ENCODE peak calls at places on chromosomes 16 and 17, in eight cellular contexts. One of them, this sample, is unnamed.

GRCh38 chr17:8649157-8650118 is 18.9 kb upstream of the MYH10 start:
- DNase-seq in left ventricle myocardium inferior: no peak
- DNase-seq in IMR-90: peak; percentile 95
- DNase-seq in HCT116: no peak
- DNase-seq in effector memory CD4-positive, alpha-beta T cell: no peak
- DNase-seq in BE2C: no peak
- DNase-seq in ascending aorta: peak; percentile 96
- DNase-seq in GM23248: peak; percentile 100
- DNase-seq in this sample: no peak

GRCh38 chr16:83779881-83780280 is 27.9 kb upstream of the HSBP1 start:
- DNase-seq in left ventricle myocardium inferior: no peak
- DNase-seq in IMR-90: peak; percentile 59
- DNase-seq in HCT116: no peak
- DNase-seq in effector memory CD4-positive, alpha-beta T cell: no peak
- DNase-seq in BE2C: no peak
- DNase-seq in ascending aorta: no peak
- DNase-seq in GM23248: peak; percentile 48
- DNase-seq in this sample: no peak

GRCh38 chr16:27174798-27175197 is 28.5 kb upstream of the KDM8 start:
- DNase-seq in left ventricle myocardium inferior: no peak
- DNase-seq in IMR-90: peak; percentile 53
- DNase-seq in HCT116: no peak
- DNase-seq in effector memory CD4-positive, alpha-beta T cell: no peak
- DNase-seq in BE2C: no peak
- DNase-seq in ascending aorta: no peak
- DNase-seq in GM23248: peak; percentile 77
- DNase-seq in this sample: no peak

GRCh38 chr17:56778898-56779297 is 54.8 kb downstream of the C17orf67 start:
- DNase-seq in left ventricle myocardium inferior: no peak
- DNase-seq in IMR-90: no peak
- DNase-seq in HCT116: no peak
- DNase-seq in effector memory CD4-positive, alpha-beta T cell: no peak
- DNase-seq in BE2C: no peak
- DNase-seq in ascending aorta: no peak
- DNase-seq in GM23248: no peak
- DNase-seq in this sample: no peak

GRCh38 chr16:4515611-4516233 is 22.9 kb downstream of the CDIP1 start:
- DNase-seq in left ventricle myocardium inferior: no peak
- DNase-seq in IMR-90: no peak
- DNase-seq in HCT116: no peak
- DNase-seq in effector memory CD4-positive, alpha-beta T cell: no peak
- DNase-seq in BE2C: no peak
- DNase-seq in ascending aorta: no peak
- DNase-seq in GM23248: no peak
- DNase-seq in this sample: no peak

GRCh38 chr16:5231246-5231759 is 133.7 kb upstream of the EEF2KMT start:
- DNase-seq in left ventricle myocardium inferior: no peak
- DNase-seq in IMR-90: no peak
- DNase-seq in HCT116: no peak
- DNase-seq in effector memory CD4-positive, alpha-beta T cell: no peak
- DNase-seq in BE2C: no peak
- DNase-seq in ascending aorta: no peak
- DNase-seq in GM23248: no peak
- DNase-seq in this sample: no peak

GRCh38 chr17:4635823-4636375 is 5.6 kb downstream of the ALOX15 start:
- DNase-seq in left ventricle myocardium inferior: no peak
- DNase-seq in IMR-90: no peak
- DNase-seq in HCT116: no peak
- DNase-seq in effector memory CD4-positive, alpha-beta T cell: no peak
- DNase-seq in BE2C: no peak
- DNase-seq in ascending aorta: peak; percentile 46
- DNase-seq in GM23248: no peak
- DNase-seq in this sample: no peak

GRCh38 chr17:79440251-79440650 is 170.6 kb downstream of the RBFOX3 start:
- DNase-seq in left ventricle myocardium inferior: no peak
- DNase-seq in IMR-90: no peak
- DNase-seq in HCT116: no peak
- DNase-seq in effector memory CD4-positive, alpha-beta T cell: no peak
- DNase-seq in BE2C: no peak
- DNase-seq in ascending aorta: no peak
- DNase-seq in GM23248: no peak
- DNase-seq in this sample: no peak

GRCh38 chr17:37610971-37611370 is 1.8 kb upstream of the SYNRG start:
- DNase-seq in left ventricle myocardium inferior: no peak
- DNase-seq in IMR-90: peak; percentile 6
- DNase-seq in HCT116: no peak
- DNase-seq in effector memory CD4-positive, alpha-beta T cell: no peak
- DNase-seq in BE2C: no peak
- DNase-seq in ascending aorta: no peak
- DNase-seq in GM23248: peak; percentile 7
- DNase-seq in this sample: no peak

GRCh38 chr16:85234310-85235235 is 122.3 kb upstream of the CIBAR2 start:
- DNase-seq in left ventricle myocardium inferior: peak; percentile 67
- DNase-seq in IMR-90: peak; percentile 85
- DNase-seq in HCT116: no peak
- DNase-seq in effector memory CD4-positive, alpha-beta T cell: no peak
- DNase-seq in BE2C: peak; percentile 85
- DNase-seq in ascending aorta: peak; percentile 79
- DNase-seq in GM23248: peak; percentile 85
- DNase-seq in this sample: peak; percentile 75
- H3K4me3 ChIP-seq in left ventricle myocardium inferior: peak overlapping the region; percentile 60
- H3K4me3 ChIP-seq in IMR-90: peak overlapping the region; percentile 41
- H3K4me3 ChIP-seq in HCT116: peak overlapping the region; percentile 61
- H3K4me3 ChIP-seq in effector memory CD4-positive, alpha-beta T cell: no peak overlapping the region
- H3K4me3 ChIP-seq in BE2C: peak overlapping the region; percentile 53
- H3K4me3 ChIP-seq in ascending aorta: peak overlapping the region; percentile 48
- H3K4me3 ChIP-seq in GM23248: peak overlapping the region; percentile 71
- H3K4me3 ChIP-seq in this sample: no peak overlapping the region

GRCh38 chr16:11312718-11313492 is 31.8 kb upstream of the PRM1 start:
- DNase-seq in left ventricle myocardium inferior: no peak
- DNase-seq in IMR-90: peak; percentile 78
- DNase-seq in HCT116: peak; percentile 40
- DNase-seq in effector memory CD4-positive, alpha-beta T cell: no peak
- DNase-seq in BE2C: no peak
- DNase-seq in ascending aorta: no peak
- DNase-seq in GM23248: peak; percentile 47
- DNase-seq in this sample: no peak

GRCh38 chr16:11308493-11309283 is 27.6 kb upstream of the PRM1 start:
- DNase-seq in left ventricle myocardium inferior: no peak
- DNase-seq in IMR-90: no peak
- DNase-seq in HCT116: no peak
- DNase-seq in effector memory CD4-positive, alpha-beta T cell: no peak
- DNase-seq in BE2C: peak; percentile 55
- DNase-seq in ascending aorta: no peak
- DNase-seq in GM23248: no peak
- DNase-seq in this sample: no peak

GRCh38 chr16:11310997-11311561 is 29.9 kb upstream of the PRM1 start:
- DNase-seq in left ventricle myocardium inferior: no peak
- DNase-seq in IMR-90: no peak
- DNase-seq in HCT116: no peak
- DNase-seq in effector memory CD4-positive, alpha-beta T cell: no peak
- DNase-seq in BE2C: no peak
- DNase-seq in ascending aorta: no peak
- DNase-seq in GM23248: no peak
- DNase-seq in this sample: no peak

GRCh38 chr16:11309895-11310633 is 28.9 kb upstream of the PRM1 start:
- DNase-seq in left ventricle myocardium inferior: no peak
- DNase-seq in IMR-90: no peak
- DNase-seq in HCT116: no peak
- DNase-seq in effector memory CD4-positive, alpha-beta T cell: no peak
- DNase-seq in BE2C: peak; percentile 65
- DNase-seq in ascending aorta: no peak
- DNase-seq in GM23248: no peak
- DNase-seq in this sample: no peak

GRCh38 chr16:11310634-11310977 is 29.5 kb upstream of the PRM1 start:
- DNase-seq in left ventricle myocardium inferior: no peak
- DNase-seq in IMR-90: no peak
- DNase-seq in HCT116: no peak
- DNase-seq in effector memory CD4-positive, alpha-beta T cell: no peak
- DNase-seq in BE2C: no peak
- DNase-seq in ascending aorta: no peak
- DNase-seq in GM23248: no peak
- DNase-seq in this sample: no peak
- H3K4me1 ChIP-seq in left ventricle myocardium inferior: peaks cover 6% of the 10 kb centered on the region
- H3K4me1 ChIP-seq in IMR-90: peaks cover 22% of the 10 kb centered on the region
- H3K4me1 ChIP-seq in HCT116: peaks cover 40% of the 10 kb centered on the region
- H3K4me1 ChIP-seq in effector memory CD4-positive, alpha-beta T cell: peaks cover 16% of the 10 kb centered on the region
- H3K4me1 ChIP-seq in BE2C: no peaks in the 10 kb centered on the region
- H3K4me1 ChIP-seq in ascending aorta: no peaks in the 10 kb centered on the region
- H3K4me1 ChIP-seq in GM23248: peaks cover 20% of the 10 kb centered on the region
- H3K4me1 ChIP-seq in this sample: peaks cover 16% of the 10 kb centered on the region

DNA sequence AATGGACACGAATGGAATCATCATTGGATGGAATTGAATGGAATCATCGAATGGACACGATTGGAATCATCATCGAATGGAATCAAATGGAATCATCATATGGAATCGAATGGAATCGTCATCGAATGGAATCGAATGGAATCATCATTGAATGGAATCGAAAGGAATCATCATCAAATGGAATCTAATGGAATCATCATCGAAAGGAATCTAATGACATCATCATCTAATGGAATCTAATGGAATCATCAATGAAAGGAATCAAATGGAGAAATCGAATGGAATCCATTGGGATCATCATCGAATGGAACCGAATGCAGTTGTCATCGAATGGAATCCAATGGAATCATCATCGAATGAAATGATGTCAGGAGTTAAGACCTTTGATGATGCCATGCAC is 154.9 kb downstream of the SHCBP1 start:
- DNase-seq in left ventricle myocardium inferior: no peak
- DNase-seq in IMR-90: no peak
- DNase-seq in HCT116: no peak
- DNase-seq in effector memory CD4-positive, alpha-beta T cell: no peak
- DNase-seq in BE2C: no peak
- DNase-seq in ascending aorta: no peak
- DNase-seq in GM23248: no peak
- DNase-seq in this sample: no peak
- H3K9me3 ChIP-seq in left ventricle myocardium inferior: peaks cover 41% of the 10 kb centered on the region
- H3K9me3 ChIP-seq in IMR-90: peaks cover 2% of the 10 kb centered on the region
- H3K9me3 ChIP-seq in HCT116: peaks cover 38% of the 10 kb centered on the region
- H3K9me3 ChIP-seq in effector memory CD4-positive, alpha-beta T cell: peaks cover 3% of the 10 kb centered on the region
- H3K9me3 ChIP-seq in BE2C: no peaks in the 10 kb centered on the region
- H3K9me3 ChIP-seq in ascending aorta: peaks cover 7% of the 10 kb centered on the region
- H3K9me3 ChIP-seq in GM23248: no peaks in the 10 kb centered on the region
- H3K9me3 ChIP-seq in this sample: peaks cover 4% of the 10 kb centered on the region

DNA sequence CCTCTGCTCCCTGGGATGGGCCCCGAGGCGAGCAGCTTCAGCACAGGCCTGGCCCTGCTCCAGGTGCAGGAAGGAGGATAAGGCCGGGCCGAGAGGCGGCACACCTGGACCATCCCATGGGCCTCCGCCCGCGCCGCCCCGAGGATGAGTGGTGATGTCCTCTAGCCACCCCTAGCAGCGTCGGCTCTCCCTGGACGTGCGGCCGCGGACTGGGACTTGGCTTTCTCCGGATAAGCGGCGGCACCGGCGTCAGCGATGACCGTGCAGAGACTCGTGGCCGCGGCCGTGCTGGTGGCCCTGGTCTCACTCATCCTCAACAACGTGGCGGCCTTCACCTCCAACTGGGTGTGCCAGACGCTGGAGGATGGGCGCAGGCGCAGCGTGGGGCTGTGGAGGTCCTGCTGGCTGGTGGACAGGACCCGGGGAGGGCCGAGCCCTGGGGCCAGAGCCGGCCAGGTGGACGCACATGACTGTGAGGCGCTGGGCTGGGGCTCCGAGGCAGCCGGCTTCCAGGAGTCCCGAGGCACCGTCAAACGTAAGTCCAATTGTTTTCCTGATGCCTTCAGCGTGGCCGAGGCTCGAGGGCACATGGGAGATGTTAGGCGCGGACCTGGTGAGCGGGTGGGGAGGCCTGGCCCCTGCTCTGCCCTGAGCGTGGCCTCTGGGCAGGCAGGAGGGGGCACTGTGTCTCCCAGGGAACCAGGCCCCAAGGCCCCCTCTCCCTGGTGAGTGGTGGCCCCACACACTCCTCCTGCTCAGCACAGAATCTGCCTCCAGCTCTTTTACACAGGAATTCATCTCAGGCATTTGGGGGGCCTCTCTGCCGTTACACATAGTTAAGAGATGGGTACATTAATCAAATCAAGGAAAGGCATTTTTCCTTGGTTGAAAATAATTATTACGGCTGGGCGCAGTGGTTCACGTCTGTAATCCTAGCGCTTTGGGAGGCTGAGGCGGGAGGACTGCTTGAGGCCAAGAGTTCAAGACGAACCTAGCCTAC is 855 bp downstream of the TMEM204 start:
- DNase-seq in left ventricle myocardium inferior: no peak
- DNase-seq in IMR-90: peak; percentile 11
- DNase-seq in HCT116: no peak
- DNase-seq in effector memory CD4-positive, alpha-beta T cell: no peak
- DNase-seq in BE2C: peak; percentile 51
- DNase-seq in ascending aorta: no peak
- DNase-seq in GM23248: peak; percentile 74
- DNase-seq in this sample: no peak
- H3K4me3 ChIP-seq in left ventricle myocardium inferior: peak overlapping the region; percentile 83
- H3K4me3 ChIP-seq in IMR-90: peak overlapping the region; percentile 38
- H3K4me3 ChIP-seq in HCT116: no peak overlapping the region
- H3K4me3 ChIP-seq in effector memory CD4-positive, alpha-beta T cell: peak overlapping the region; percentile 82
- H3K4me3 ChIP-seq in BE2C: peak overlapping the region; percentile 68
- H3K4me3 ChIP-seq in ascending aorta: peak overlapping the region; percentile 80
- H3K4me3 ChIP-seq in GM23248: peak overlapping the region; percentile 77
- H3K4me3 ChIP-seq in this sample: no peak overlapping the region

GRCh38 chr17:1449412-1449967 is 6.5 kb downstream of the CRK start:
- DNase-seq in left ventricle myocardium inferior: no peak
- DNase-seq in IMR-90: no peak
- DNase-seq in HCT116: no peak
- DNase-seq in effector memory CD4-positive, alpha-beta T cell: no peak
- DNase-seq in BE2C: no peak
- DNase-seq in ascending aorta: no peak
- DNase-seq in GM23248: no peak
- DNase-seq in this sample: no peak
- H3K4me1 ChIP-seq in left ventricle myocardium inferior: peaks cover 90% of the 10 kb centered on the region
- H3K4me1 ChIP-seq in IMR-90: peaks cover 3% of the 10 kb centered on the region
- H3K4me1 ChIP-seq in HCT116: peaks cover 3% of the 10 kb centered on the region
- H3K4me1 ChIP-seq in effector memory CD4-positive, alpha-beta T cell: peaks cover 9% of the 10 kb centered on the region
- H3K4me1 ChIP-seq in BE2C: no peaks in the 10 kb centered on the region
- H3K4me1 ChIP-seq in ascending aorta: peaks cover 7% of the 10 kb centered on the region
- H3K4me1 ChIP-seq in GM23248: peaks cover 18% of the 10 kb centered on the region
- H3K4me1 ChIP-seq in this sample: no peaks in the 10 kb centered on the region

GRCh38 chr16:34078697-34079096 is 619.3 kb downstream of the TP53TG3F start:
- DNase-seq in left ventricle myocardium inferior: no peak
- DNase-seq in IMR-90: peak; percentile 65
- DNase-seq in HCT116: no peak
- DNase-seq in effector memory CD4-positive, alpha-beta T cell: no peak
- DNase-seq in BE2C: no peak
- DNase-seq in ascending aorta: no peak
- DNase-seq in GM23248: no peak
- DNase-seq in this sample: no peak
- H3K9me3 ChIP-seq in left ventricle myocardium inferior: peaks cover 100% of the 10 kb centered on the region
- H3K9me3 ChIP-seq in IMR-90: peaks cover 3% of the 10 kb centered on the region
- H3K9me3 ChIP-seq in HCT116: peaks cover 70% of the 10 kb centered on the region
- H3K9me3 ChIP-seq in effector memory CD4-positive, alpha-beta T cell: no peaks in the 10 kb centered on the region
- H3K9me3 ChIP-seq in BE2C: no peaks in the 10 kb centered on the region
- H3K9me3 ChIP-seq in ascending aorta: peaks cover 46% of the 10 kb centered on the region
- H3K9me3 ChIP-seq in GM23248: peaks cover 8% of the 10 kb centered on the region
- H3K9me3 ChIP-seq in this sample: no peaks in the 10 kb centered on the region

DNA sequence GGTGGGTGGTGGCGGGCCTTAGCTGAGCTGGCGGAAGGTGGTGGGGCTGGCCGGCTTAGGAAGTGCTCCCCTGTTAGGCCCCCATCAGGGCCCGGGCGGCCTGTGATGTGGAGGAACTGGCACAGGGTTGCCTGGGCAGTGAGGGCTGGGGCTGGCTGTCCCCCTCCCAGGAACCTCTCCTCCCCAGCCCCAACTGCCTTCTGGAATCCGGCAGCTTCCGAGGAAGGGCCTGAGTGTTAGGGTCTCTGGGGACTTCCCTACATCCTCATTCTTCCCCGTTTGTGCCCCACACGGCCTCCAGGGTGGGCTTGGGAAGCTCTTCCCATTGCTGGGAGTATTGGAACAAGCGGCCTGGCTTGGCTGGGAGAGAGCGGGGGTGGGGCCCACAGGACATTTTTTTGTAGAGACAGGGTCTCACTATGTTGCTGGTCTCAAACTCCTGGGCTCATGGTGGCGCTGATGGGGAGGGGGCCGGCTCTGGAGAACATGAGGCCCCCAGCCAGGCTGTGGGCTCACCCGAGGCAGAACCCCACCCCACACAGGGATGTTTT is 89.9 kb upstream of the CIBAR2 start:
- DNase-seq in left ventricle myocardium inferior: no peak
- DNase-seq in IMR-90: no peak
- DNase-seq in HCT116: no peak
- DNase-seq in effector memory CD4-positive, alpha-beta T cell: no peak
- DNase-seq in BE2C: peak; percentile 58
- DNase-seq in ascending aorta: no peak
- DNase-seq in GM23248: peak; percentile 46
- DNase-seq in this sample: no peak
- H3K4me3 ChIP-seq in left ventricle myocardium inferior: peak overlapping the region; percentile 9
- H3K4me3 ChIP-seq in IMR-90: no peak overlapping the region
- H3K4me3 ChIP-seq in HCT116: no peak overlapping the region
- H3K4me3 ChIP-seq in effector memory CD4-positive, alpha-beta T cell: no peak overlapping the region
- H3K4me3 ChIP-seq in BE2C: no peak overlapping the region
- H3K4me3 ChIP-seq in ascending aorta: no peak overlapping the region
- H3K4me3 ChIP-seq in GM23248: no peak overlapping the region
- H3K4me3 ChIP-seq in this sample: no peak overlapping the region

This sample was measured in iPS DF 6.9.